ENCODE peak calls at places on chromosome 16, in eight cellular contexts. V is Caco-2; T is mesenchymal stem cell; O is AG04450; B is retina; H is right atrium auricular region; E is activated T-cell treated with anti-CD3 and anti-CD28 coated beads, Interleukin-2, amount 50 U/mL, for 72 hours; F is activated naive CD4-positive, alpha-beta T cell. G is an unnamed sample.

GRCh38 chr16:74439685-74440084 is 18.4 kb upstream of the CLEC18B start:
- DNase-seq in V (no peak), T (no peak), O (no peak), B (no peak), H (no peak), E (no peak), F (no peak), G (no peak)

GRCh38 chr16:84090212-84090611 is 26.5 kb downstream of the MBTPS1 start:
- DNase-seq in V (no peak), T (no peak), O (no peak), B (no peak), H (no peak), E (no peak), F (no peak), G (no peak)

GRCh38 chr16:57478396-57479024 is 7.8 kb downstream of the DOK4 start:
- DNase-seq in V (no peak), T (no peak), O (no peak), B (no peak), H (no peak), E (no peak), F (no peak), G (no peak)

GRCh38 chr16:66750279-66751134 is 902 bp downstream of the DYNC1LI2 start:
- DNase-seq in V (no peak), T (peak; percentile 20), O (no peak), B (no peak), H (no peak), E (no peak), F (no peak), G (no peak)

GRCh38 chr16:24900230-24900629 is 54.5 kb downstream of the SLC5A11 start:
- DNase-seq in V (no peak), T (peak; percentile 1), O (no peak), B (no peak), H (no peak), E (no peak), F (no peak), G (no peak)

GRCh38 chr16:64397945-64398508 is 723.8 kb downstream of the CDH11 start:
- DNase-seq in V (no peak), T (no peak), O (no peak), B (no peak), H (no peak), E (no peak), F (no peak), G (no peak)

GRCh38 chr16:50591800-50592771 is 43.9 kb downstream of the NKD1 start:
- DNase-seq in V (no peak), T (no peak), O (no peak), B (no peak), H (peak; percentile 67), E (no peak), F (no peak), G (no peak)

GRCh38 chr16:31714899-31715504 is 158.6 kb upstream of the ZNF267 start:
- DNase-seq in V (no peak), T (no peak), O (no peak), B (no peak), H (no peak), E (no peak), F (no peak), G (peak; percentile 24)

GRCh38 chr16:80687606-80688005 is 116.8 kb downstream of the CDYL2 start:
- DNase-seq in V (no peak), T (no peak), O (no peak), B (no peak), H (no peak), E (no peak), F (no peak), G (no peak)

GRCh38 chr16:66662445-66663194 is 33.9 kb downstream of the CMTM4 start:
- DNase-seq in V (no peak), T (peak; percentile 58), O (no peak), B (peak; percentile 12), H (no peak), E (no peak), F (no peak), G (no peak)

GRCh38 chr16:26668026-26668425 is 398.7 kb upstream of the C16orf82 start:
- DNase-seq in V (no peak), T (no peak), O (no peak), B (no peak), H (no peak), E (no peak), F (no peak), G (no peak)